ENCODE peak calls at places on chromosome 16, in five cellular contexts. O, W, N, G and S are unnamed samples.

GRCh38 chr16:15983898-15984297 is 34.5 kb downstream of the ABCC1 start:
- DNase-seq in O (no peak), W (no peak), N (no peak), G (no peak), S (no peak)

GRCh38 chr16:51763072-51763658 is 612.1 kb upstream of the SALL1 start:
- DNase-seq in O (no peak), W (no peak), N (peak; percentile 19), G (no peak), S (no peak)

GRCh38 chr16:81627024-81627423 is 152.1 kb upstream of the PLCG2 start:
- DNase-seq in O (no peak), W (no peak), N (no peak), G (no peak), S (no peak)

GRCh38 chr16:2324296-2324859 is 16.1 kb downstream of the ABCA3 start:
- DNase-seq in O (no peak), W (no peak), N (no peak), G (no peak), S (no peak)

GRCh38 chr16:54342966-54343365 is 56.4 kb upstream of the IRX3 start:
- DNase-seq in O (no peak), W (peak; percentile 56), N (no peak), G (no peak), S (no peak)

GRCh38 chr16:56506941-56507340 is 12.9 kb downstream of the BBS2 start:
- DNase-seq in O (no peak), W (peak; percentile 53), N (no peak), G (no peak), S (peak; percentile 34)

GRCh38 chr16:630815-631405 is at the start of gene WFIKKN1:
- DNase-seq in O (no peak), W (no peak), N (no peak), G (no peak), S (no peak)

GRCh38 chr16:28925386-28926228 is 569 bp upstream of the RABEP2 start:
- DNase-seq in O (peak; percentile 45), W (peak; percentile 78), N (peak; percentile 28), G (peak; percentile 31), S (peak; percentile 17)

GRCh38 chr16:69906838-69907301 is 44.3 kb upstream of the CLEC18A start:
- DNase-seq in O (no peak), W (peak; percentile 23), N (no peak), G (no peak), S (peak; percentile 59)

GRCh38 chr16:69709456-69710084 is 16.8 kb downstream of the NQO1 start:
- DNase-seq in O (no peak), W (peak; percentile 70), N (no peak), G (no peak), S (no peak)

GRCh38 chr16:50683689-50684374 is 2.7 kb upstream of the SNX20 start:
- DNase-seq in O (no peak), W (no peak), N (no peak), G (no peak), S (no peak)

GRCh38 chr16:11042205-11042604 is 97.8 kb downstream of the CLEC16A start:
- DNase-seq in O (no peak), W (no peak), N (no peak), G (no peak), S (no peak)

GRCh38 chr16:66408181-66409048 is 18.7 kb upstream of the BEAN1 start:
- DNase-seq in O (no peak), W (peak; percentile 98), N (peak; percentile 88), G (no peak), S (no peak)

GRCh38 chr16:3456374-3456773 is 12.9 kb downstream of the NAA60 start:
- DNase-seq in O (no peak), W (no peak), N (no peak), G (no peak), S (no peak)

DNA sequence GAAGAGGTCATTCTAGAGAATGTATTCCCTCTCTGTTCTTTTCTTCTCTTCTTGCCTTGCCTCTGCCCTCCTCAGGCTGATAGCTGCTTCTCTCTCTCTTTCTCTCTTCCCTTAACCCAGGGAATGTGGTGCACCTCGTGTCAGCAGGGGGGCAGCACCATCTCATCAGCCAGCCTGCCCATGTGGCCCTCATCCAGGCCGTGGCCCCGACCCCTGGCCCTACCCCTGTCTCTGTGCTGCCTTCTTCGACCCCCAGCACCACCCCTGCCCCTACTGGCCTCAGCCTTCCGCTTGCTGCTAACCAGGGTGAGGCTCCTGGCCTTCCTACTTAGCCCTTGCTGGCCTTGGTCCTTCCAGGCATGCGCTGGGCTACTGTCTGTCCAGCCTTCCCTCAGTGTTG is 23.5 kb downstream of the SRCAP start:
- DNase-seq in O (no peak), W (no peak), N (no peak), G (no peak), S (no peak)
- TF ChIP-seq CTCF in O (no peak), W (no peak), N (no peak), G (no peak), S (no peak)

GRCh38 chr16:67632415-67633172 is 12.3 kb upstream of the CARMIL2 start:
- DNase-seq in O (peak; percentile 60), W (peak; percentile 13), N (no peak), G (no peak), S (peak; percentile 2)
- TF ChIP-seq CTCF in O (no peak), W (no peak), N (no peak), G (no peak), S (no peak)

GRCh38 chr16:23181506-23181905 is 1.0 kb upstream of the SCNN1G start:
- DNase-seq in O (no peak), W (no peak), N (no peak), G (no peak), S (no peak)
- TF ChIP-seq CTCF in O (no peak), W (no peak), N (no peak), G (no peak), S (no peak)

GRCh38 chr16:88938933-88939813 is 37.8 kb downstream of the CBFA2T3 start:
- DNase-seq in O (no peak), W (no peak), N (no peak), G (no peak), S (no peak)

GRCh38 chr16:88938119-88938932 is 38.7 kb downstream of the CBFA2T3 start:
- DNase-seq in O (peak; percentile 39), W (no peak), N (no peak), G (no peak), S (no peak)

GRCh38 chr16:88934066-88934667 is 42.8 kb downstream of the CBFA2T3 start:
- DNase-seq in O (no peak), W (no peak), N (no peak), G (no peak), S (no peak)

GRCh38 chr16:88936913-88937666 is 39.9 kb downstream of the CBFA2T3 start:
- DNase-seq in O (no peak), W (no peak), N (no peak), G (no peak), S (no peak)

GRCh38 chr16:88936008-88936912 is 40.7 kb downstream of the CBFA2T3 start:
- DNase-seq in O (no peak), W (no peak), N (no peak), G (no peak), S (no peak)
- TF ChIP-seq CTCF in O (no peak), W (no peak), N (no peak), G (no peak), S (no peak)

GRCh38 chr16:12059216-12059769 is 82.8 kb downstream of the SNX29 start:
- DNase-seq in O (no peak), W (no peak), N (no peak), G (no peak), S (no peak)
- TF ChIP-seq CTCF in O (no peak), W (no peak), N (no peak), G (no peak), S (no peak)

DNA sequence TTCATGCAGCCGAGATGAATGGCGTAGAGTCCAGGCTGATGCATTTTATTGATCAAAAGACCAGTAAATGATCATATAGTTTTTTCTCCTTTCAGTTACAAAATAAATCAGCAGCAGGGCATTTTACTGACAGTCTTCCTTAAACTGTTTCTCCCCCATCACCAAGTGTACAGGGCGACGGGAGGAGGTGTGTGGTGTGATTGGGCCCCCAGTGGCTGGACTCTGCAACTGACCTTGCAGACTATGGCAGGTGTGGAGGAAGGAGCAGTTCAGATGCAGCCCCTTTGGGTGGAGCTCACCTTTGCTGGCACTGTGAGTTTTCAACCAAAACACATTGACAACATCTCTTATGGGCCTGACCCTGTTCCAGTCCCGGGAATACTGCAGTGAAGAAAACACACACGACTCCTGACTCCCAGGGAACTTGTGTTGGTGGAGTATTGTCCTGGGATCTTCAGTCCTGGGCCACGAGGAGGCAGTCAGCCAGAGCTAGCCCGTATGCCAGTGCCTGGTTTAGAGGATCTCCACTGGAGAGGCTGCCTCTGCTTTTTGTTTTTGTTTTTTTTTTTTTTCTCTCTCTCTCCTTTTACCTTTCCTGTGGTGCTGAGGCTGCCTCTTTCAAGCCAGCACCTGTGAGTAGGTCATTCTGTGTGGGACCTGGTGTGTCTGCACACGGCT is 29.8 kb downstream of the KIAA0513 start:
- DNase-seq in O (no peak), W (no peak), N (no peak), G (no peak), S (no peak)
- TF ChIP-seq CTCF in O (peak; percentile 16), W (peak; percentile 31), N (no peak), G (no peak), S (peak; percentile 21)